ENCODE peak calls at places on chromosome 21, in nine cellular contexts. One of them, this sample, is unnamed. For H3K4me1, the result is how much of the 10 kb centered on the place peaks cover.

GRCh38 chr21:28822882-28823335 is 169.8 kb downstream of the LTN1 start:
- DNase-seq in GM23248: peak
- DNase-seq in small intestine: peak
- DNase-seq in sigmoid colon: no peak
- DNase-seq in psoas muscle: no peak
- DNase-seq in CD8-positive, alpha-beta memory T cell: no peak
- DNase-seq in tibial artery: no peak
- DNase-seq in esophagus muscularis mucosa: no peak
- DNase-seq in body of pancreas: no peak
- DNase-seq in this sample: no peak

GRCh38 chr21:28885853-28886177 is 106.9 kb downstream of the LTN1 start:
- DNase-seq in GM23248: peak
- DNase-seq in small intestine: no peak
- DNase-seq in sigmoid colon: no peak
- DNase-seq in psoas muscle: no peak
- DNase-seq in CD8-positive, alpha-beta memory T cell: no peak
- DNase-seq in tibial artery: no peak
- DNase-seq in esophagus muscularis mucosa: no peak
- DNase-seq in body of pancreas: no peak
- DNase-seq in this sample: no peak

GRCh38 chr21:32702702-32703101 is 25.1 kb downstream of the SYNJ1 start:
- DNase-seq in GM23248: peak
- DNase-seq in small intestine: peak
- DNase-seq in sigmoid colon: no peak
- DNase-seq in psoas muscle: no peak
- DNase-seq in CD8-positive, alpha-beta memory T cell: no peak
- DNase-seq in tibial artery: no peak
- DNase-seq in esophagus muscularis mucosa: no peak
- DNase-seq in body of pancreas: no peak
- DNase-seq in this sample: no peak

GRCh38 chr21:32578107-32578691 is 7.1 kb downstream of the TCP10L start:
- DNase-seq in GM23248: peak
- DNase-seq in small intestine: peak
- DNase-seq in sigmoid colon: no peak
- DNase-seq in psoas muscle: no peak
- DNase-seq in CD8-positive, alpha-beta memory T cell: peak
- DNase-seq in tibial artery: no peak
- DNase-seq in esophagus muscularis mucosa: no peak
- DNase-seq in body of pancreas: peak
- DNase-seq in this sample: peak

GRCh38 chr21:25966308-25966707 is 204.3 kb downstream of the APP start:
- DNase-seq in GM23248: no peak
- DNase-seq in small intestine: no peak
- DNase-seq in sigmoid colon: no peak
- DNase-seq in psoas muscle: no peak
- DNase-seq in CD8-positive, alpha-beta memory T cell: no peak
- DNase-seq in tibial artery: no peak
- DNase-seq in esophagus muscularis mucosa: no peak
- DNase-seq in body of pancreas: no peak
- DNase-seq in this sample: no peak

GRCh38 chr21:43193651-43194302 is 25.0 kb downstream of the CRYAA start:
- DNase-seq in GM23248: peak
- DNase-seq in small intestine: no peak
- DNase-seq in sigmoid colon: peak
- DNase-seq in psoas muscle: peak
- DNase-seq in CD8-positive, alpha-beta memory T cell: no peak
- DNase-seq in tibial artery: no peak
- DNase-seq in esophagus muscularis mucosa: no peak
- DNase-seq in body of pancreas: no peak
- DNase-seq in this sample: peak

GRCh38 chr21:26717146-26717739 is 128.0 kb downstream of the ADAMTS1 start:
- DNase-seq in GM23248: peak
- DNase-seq in small intestine: no peak
- DNase-seq in sigmoid colon: no peak
- DNase-seq in psoas muscle: no peak
- DNase-seq in CD8-positive, alpha-beta memory T cell: no peak
- DNase-seq in tibial artery: no peak
- DNase-seq in esophagus muscularis mucosa: no peak
- DNase-seq in body of pancreas: no peak
- DNase-seq in this sample: peak

GRCh38 chr21:28742527-28742926 is 250.2 kb downstream of the LTN1 start:
- DNase-seq in GM23248: peak
- DNase-seq in small intestine: no peak
- DNase-seq in sigmoid colon: no peak
- DNase-seq in psoas muscle: no peak
- DNase-seq in CD8-positive, alpha-beta memory T cell: no peak
- DNase-seq in tibial artery: no peak
- DNase-seq in esophagus muscularis mucosa: no peak
- DNase-seq in body of pancreas: no peak
- DNase-seq in this sample: no peak

GRCh38 chr21:27564684-27565280 is 597.9 kb upstream of the ADAMTS5 start:
- DNase-seq in GM23248: peak
- DNase-seq in small intestine: peak
- DNase-seq in sigmoid colon: no peak
- DNase-seq in psoas muscle: peak
- DNase-seq in CD8-positive, alpha-beta memory T cell: no peak
- DNase-seq in tibial artery: peak
- DNase-seq in esophagus muscularis mucosa: no peak
- DNase-seq in body of pancreas: peak
- DNase-seq in this sample: peak

GRCh38 chr21:23016617-23017016 is 2018.4 kb downstream of the NCAM2 start:
- DNase-seq in GM23248: no peak
- DNase-seq in small intestine: no peak
- DNase-seq in sigmoid colon: no peak
- DNase-seq in psoas muscle: no peak
- DNase-seq in CD8-positive, alpha-beta memory T cell: no peak
- DNase-seq in tibial artery: no peak
- DNase-seq in esophagus muscularis mucosa: no peak
- DNase-seq in body of pancreas: no peak
- DNase-seq in this sample: peak

GRCh38 chr21:31218830-31219608 is 125.0 kb downstream of the TIAM1 start:
- DNase-seq in GM23248: peak
- DNase-seq in small intestine: peak
- DNase-seq in sigmoid colon: no peak
- DNase-seq in psoas muscle: peak
- DNase-seq in CD8-positive, alpha-beta memory T cell: no peak
- DNase-seq in tibial artery: peak
- DNase-seq in esophagus muscularis mucosa: peak
- DNase-seq in body of pancreas: no peak
- DNase-seq in this sample: no peak

GRCh38 chr21:45600248-45600647 is 43.3 kb upstream of the PCBP3 start:
- DNase-seq in GM23248: no peak
- DNase-seq in small intestine: no peak
- DNase-seq in sigmoid colon: no peak
- DNase-seq in psoas muscle: no peak
- DNase-seq in CD8-positive, alpha-beta memory T cell: no peak
- DNase-seq in tibial artery: no peak
- DNase-seq in esophagus muscularis mucosa: no peak
- DNase-seq in body of pancreas: no peak
- DNase-seq in this sample: no peak

GRCh38 chr21:26554365-26554764 is 18.7 kb downstream of the CYYR1 start:
- DNase-seq in GM23248: no peak
- DNase-seq in small intestine: no peak
- DNase-seq in sigmoid colon: no peak
- DNase-seq in psoas muscle: no peak
- DNase-seq in CD8-positive, alpha-beta memory T cell: no peak
- DNase-seq in tibial artery: no peak
- DNase-seq in esophagus muscularis mucosa: no peak
- DNase-seq in body of pancreas: no peak
- DNase-seq in this sample: no peak

GRCh38 chr21:25895565-25896205 is 160.9 kb downstream of the GABPA start:
- DNase-seq in GM23248: peak
- DNase-seq in small intestine: peak
- DNase-seq in sigmoid colon: no peak
- DNase-seq in psoas muscle: no peak
- DNase-seq in CD8-positive, alpha-beta memory T cell: peak
- DNase-seq in tibial artery: no peak
- DNase-seq in esophagus muscularis mucosa: no peak
- DNase-seq in body of pancreas: peak
- DNase-seq in this sample: peak

GRCh38 chr21:17270234-17270633 is 242.6 kb upstream of the CXADR start:
- DNase-seq in GM23248: peak
- DNase-seq in small intestine: no peak
- DNase-seq in sigmoid colon: peak
- DNase-seq in psoas muscle: peak
- DNase-seq in CD8-positive, alpha-beta memory T cell: no peak
- DNase-seq in tibial artery: peak
- DNase-seq in esophagus muscularis mucosa: no peak
- DNase-seq in body of pancreas: peak
- DNase-seq in this sample: peak

GRCh38 chr21:31665397-31665796 is 5.9 kb downstream of the SOD1 start:
- DNase-seq in GM23248: peak
- DNase-seq in small intestine: no peak
- DNase-seq in sigmoid colon: no peak
- DNase-seq in psoas muscle: peak
- DNase-seq in CD8-positive, alpha-beta memory T cell: no peak
- DNase-seq in tibial artery: no peak
- DNase-seq in esophagus muscularis mucosa: no peak
- DNase-seq in body of pancreas: no peak
- DNase-seq in this sample: no peak

GRCh38 chr21:45995686-45996179 is 14.2 kb downstream of the COL6A1 start:
- DNase-seq in GM23248: peak
- DNase-seq in small intestine: no peak
- DNase-seq in sigmoid colon: peak
- DNase-seq in psoas muscle: no peak
- DNase-seq in CD8-positive, alpha-beta memory T cell: no peak
- DNase-seq in tibial artery: no peak
- DNase-seq in esophagus muscularis mucosa: no peak
- DNase-seq in body of pancreas: no peak
- DNase-seq in this sample: no peak

GRCh38 chr21:33021667-33022066 is 4.1 kb upstream of the OLIG2 start:
- DNase-seq in GM23248: no peak
- DNase-seq in small intestine: no peak
- DNase-seq in sigmoid colon: no peak
- DNase-seq in psoas muscle: no peak
- DNase-seq in CD8-positive, alpha-beta memory T cell: no peak
- DNase-seq in tibial artery: no peak
- DNase-seq in esophagus muscularis mucosa: no peak
- DNase-seq in body of pancreas: no peak
- DNase-seq in this sample: no peak

GRCh38 chr21:38323721-38324591 is 67.2 kb downstream of the KCNJ15 start:
- DNase-seq in GM23248: peak
- DNase-seq in small intestine: no peak
- DNase-seq in sigmoid colon: no peak
- DNase-seq in psoas muscle: no peak
- DNase-seq in CD8-positive, alpha-beta memory T cell: peak
- DNase-seq in tibial artery: no peak
- DNase-seq in esophagus muscularis mucosa: peak
- DNase-seq in body of pancreas: no peak
- DNase-seq in this sample: peak

GRCh38 chr21:33078907-33079582 is 9.1 kb downstream of the OLIG1 start:
- DNase-seq in GM23248: peak
- DNase-seq in small intestine: no peak
- DNase-seq in sigmoid colon: no peak
- DNase-seq in psoas muscle: no peak
- DNase-seq in CD8-positive, alpha-beta memory T cell: no peak
- DNase-seq in tibial artery: no peak
- DNase-seq in esophagus muscularis mucosa: no peak
- DNase-seq in body of pancreas: peak
- DNase-seq in this sample: peak

GRCh38 chr21:36626791-36627190 is 72.1 kb upstream of the SIM2 start:
- DNase-seq in GM23248: no peak
- DNase-seq in small intestine: no peak
- DNase-seq in sigmoid colon: no peak
- DNase-seq in psoas muscle: no peak
- DNase-seq in CD8-positive, alpha-beta memory T cell: no peak
- DNase-seq in tibial artery: no peak
- DNase-seq in esophagus muscularis mucosa: no peak
- DNase-seq in body of pancreas: no peak
- DNase-seq in this sample: no peak
- H3K4me1 ChIP-seq in GM23248: under half
- H3K4me1 ChIP-seq in small intestine: under half
- H3K4me1 ChIP-seq in sigmoid colon: under half
- H3K4me1 ChIP-seq in psoas muscle: under half
- H3K4me1 ChIP-seq in CD8-positive, alpha-beta memory T cell: under half
- H3K4me1 ChIP-seq in tibial artery: under half
- H3K4me1 ChIP-seq in esophagus muscularis mucosa: under half
- H3K4me1 ChIP-seq in body of pancreas: under half
- H3K4me1 ChIP-seq in this sample: under half

GRCh38 chr21:41363370-41364270 is 1.8 kb downstream of the MX2 start:
- DNase-seq in GM23248: no peak
- DNase-seq in small intestine: no peak
- DNase-seq in sigmoid colon: no peak
- DNase-seq in psoas muscle: no peak
- DNase-seq in CD8-positive, alpha-beta memory T cell: no peak
- DNase-seq in tibial artery: no peak
- DNase-seq in esophagus muscularis mucosa: no peak
- DNase-seq in body of pancreas: no peak
- DNase-seq in this sample: no peak
- H3K4me3 ChIP-seq in GM23248: no peak
- H3K4me3 ChIP-seq in small intestine: no peak
- H3K4me3 ChIP-seq in sigmoid colon: no peak
- H3K4me3 ChIP-seq in psoas muscle: no peak
- H3K4me3 ChIP-seq in CD8-positive, alpha-beta memory T cell: peak
- H3K4me3 ChIP-seq in tibial artery: no peak
- H3K4me3 ChIP-seq in esophagus muscularis mucosa: peak
- H3K4me3 ChIP-seq in body of pancreas: no peak
- H3K4me3 ChIP-seq in this sample: no peak

DNA sequence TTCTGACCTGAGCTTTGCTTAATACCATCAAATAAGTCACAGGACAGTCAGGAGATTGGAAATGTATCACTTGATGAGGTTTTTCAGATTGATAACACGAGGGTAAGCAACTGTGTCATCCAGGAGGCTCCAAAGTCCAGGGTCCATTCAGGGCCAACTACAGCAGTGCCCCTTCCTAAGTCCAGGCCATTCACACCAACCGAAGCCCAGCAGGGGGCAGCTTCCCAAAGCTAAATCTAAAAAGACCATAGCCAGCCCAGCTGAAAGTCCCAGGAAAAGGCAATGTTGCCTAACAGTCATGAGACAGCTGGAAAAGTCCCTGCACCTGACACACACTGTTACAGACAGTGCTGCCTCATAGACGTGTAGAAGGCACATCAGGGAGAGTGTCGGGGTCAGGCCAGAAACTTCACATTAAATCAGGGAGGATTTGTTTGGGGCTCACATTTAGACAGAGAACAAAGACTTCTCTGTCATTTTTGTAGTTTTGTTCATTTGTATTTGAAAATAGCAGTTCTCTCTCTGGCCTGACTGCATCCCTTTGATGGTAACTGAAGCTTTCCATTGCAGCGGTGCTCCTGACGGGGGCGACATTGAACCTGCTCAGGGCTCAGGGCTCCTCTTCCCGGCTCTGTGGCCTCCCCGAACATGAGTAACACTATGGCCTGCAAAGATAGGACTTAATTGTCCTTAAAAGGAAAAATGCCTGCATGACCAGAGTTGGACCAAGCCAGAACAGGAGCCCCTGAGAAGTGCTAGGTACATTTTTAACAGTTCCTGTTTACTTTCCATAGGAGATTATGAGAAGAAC is 200.4 kb downstream of the NRIP1 start:
- DNase-seq in GM23248: peak
- DNase-seq in small intestine: peak
- DNase-seq in sigmoid colon: peak
- DNase-seq in psoas muscle: peak
- DNase-seq in CD8-positive, alpha-beta memory T cell: no peak
- DNase-seq in tibial artery: peak
- DNase-seq in esophagus muscularis mucosa: no peak
- DNase-seq in body of pancreas: peak
- DNase-seq in this sample: peak
- H3K4me1 ChIP-seq in GM23248: under half
- H3K4me1 ChIP-seq in small intestine: under half
- H3K4me1 ChIP-seq in sigmoid colon: under half
- H3K4me1 ChIP-seq in psoas muscle: under half
- H3K4me1 ChIP-seq in CD8-positive, alpha-beta memory T cell: under half
- H3K4me1 ChIP-seq in tibial artery: under half
- H3K4me1 ChIP-seq in esophagus muscularis mucosa: under half
- H3K4me1 ChIP-seq in body of pancreas: under half
- H3K4me1 ChIP-seq in this sample: under half

GRCh38 chr21:20999567-21000169 is 1.5 kb downstream of the NCAM2 start:
- DNase-seq in GM23248: peak
- DNase-seq in small intestine: peak
- DNase-seq in sigmoid colon: no peak
- DNase-seq in psoas muscle: no peak
- DNase-seq in CD8-positive, alpha-beta memory T cell: no peak
- DNase-seq in tibial artery: no peak
- DNase-seq in esophagus muscularis mucosa: no peak
- DNase-seq in body of pancreas: peak
- DNase-seq in this sample: peak
- H3K4me3 ChIP-seq in GM23248: no peak
- H3K4me3 ChIP-seq in small intestine: no peak
- H3K4me3 ChIP-seq in sigmoid colon: no peak
- H3K4me3 ChIP-seq in psoas muscle: no peak
- H3K4me3 ChIP-seq in CD8-positive, alpha-beta memory T cell: no peak
- H3K4me3 ChIP-seq in tibial artery: no peak
- H3K4me3 ChIP-seq in esophagus muscularis mucosa: peak
- H3K4me3 ChIP-seq in body of pancreas: no peak
- H3K4me3 ChIP-seq in this sample: no peak

This sample was measured in SJCRH30.